ENCODE peak calls at places on chromosomes 7 and 10, in eight cellular contexts. I, J, M, E, F, G, V and X are unnamed samples.

GRCh38 chr7:22488643-22489462 is 11.1 kb downstream of the STEAP1B start:
- DNase-seq in G (peak; percentile 54), F (peak; percentile 68), I (peak; percentile 82), M (peak; percentile 90), V (peak; percentile 70), E (peak; percentile 75), J (no peak), X (peak; percentile 90)

GRCh38 chr10:80466724-80467326 is 12.7 kb downstream of the TSPAN14 start:
- DNase-seq in I (no peak), J (no peak), F (no peak), G (no peak), E (no peak), V (no peak), M (no peak), X (no peak)

GRCh38 chr7:51357821-51358220 is 41.2 kb upstream of the COBL start:
- DNase-seq in F (no peak), G (no peak), E (no peak), M (no peak), I (no peak), V (no peak), J (no peak), X (no peak)

GRCh38 chr7:47390914-47391313 is 191.0 kb downstream of the TNS3 start:
- DNase-seq in J (no peak), E (no peak), M (no peak), V (no peak), I (no peak), F (no peak), G (no peak), X (no peak)

GRCh38 chr7:114925443-114925842 is 3.5 kb downstream of the MDFIC start:
- DNase-seq in F (no peak), V (no peak), I (no peak), J (no peak), E (no peak), G (no peak), M (peak; percentile 69), X (no peak)

GRCh38 chr10:35355971-35356724 is 19.8 kb downstream of the CCNY start:
- DNase-seq in E (no peak), I (no peak), F (no peak), M (no peak), J (peak; percentile 72), V (peak; percentile 54), G (no peak), X (no peak)

GRCh38 chr7:8515786-8516185 is 82.4 kb downstream of the NXPH1 start:
- DNase-seq in G (no peak), J (no peak), V (no peak), I (no peak), E (no peak), M (no peak), F (no peak), X (no peak)

GRCh38 chr7:150970424-150970823 is 7.7 kb downstream of the KCNH2 start:
- DNase-seq in G (no peak), E (no peak), V (no peak), J (no peak), M (no peak), F (no peak), I (no peak), X (no peak)

GRCh38 chr7:30412810-30413504 is 65.6 kb downstream of the NOD1 start:
- DNase-seq in I (peak; percentile 91), G (peak; percentile 78), F (peak; percentile 18), V (peak; percentile 40), E (peak; percentile 91), J (no peak), M (peak; percentile 88), X (peak; percentile 72)

GRCh38 chr7:16954326-16954725 is 72.5 kb upstream of the AGR3 start:
- DNase-seq in M (no peak), F (no peak), G (no peak), I (no peak), V (no peak), J (no peak), E (no peak), X (no peak)

DNA sequence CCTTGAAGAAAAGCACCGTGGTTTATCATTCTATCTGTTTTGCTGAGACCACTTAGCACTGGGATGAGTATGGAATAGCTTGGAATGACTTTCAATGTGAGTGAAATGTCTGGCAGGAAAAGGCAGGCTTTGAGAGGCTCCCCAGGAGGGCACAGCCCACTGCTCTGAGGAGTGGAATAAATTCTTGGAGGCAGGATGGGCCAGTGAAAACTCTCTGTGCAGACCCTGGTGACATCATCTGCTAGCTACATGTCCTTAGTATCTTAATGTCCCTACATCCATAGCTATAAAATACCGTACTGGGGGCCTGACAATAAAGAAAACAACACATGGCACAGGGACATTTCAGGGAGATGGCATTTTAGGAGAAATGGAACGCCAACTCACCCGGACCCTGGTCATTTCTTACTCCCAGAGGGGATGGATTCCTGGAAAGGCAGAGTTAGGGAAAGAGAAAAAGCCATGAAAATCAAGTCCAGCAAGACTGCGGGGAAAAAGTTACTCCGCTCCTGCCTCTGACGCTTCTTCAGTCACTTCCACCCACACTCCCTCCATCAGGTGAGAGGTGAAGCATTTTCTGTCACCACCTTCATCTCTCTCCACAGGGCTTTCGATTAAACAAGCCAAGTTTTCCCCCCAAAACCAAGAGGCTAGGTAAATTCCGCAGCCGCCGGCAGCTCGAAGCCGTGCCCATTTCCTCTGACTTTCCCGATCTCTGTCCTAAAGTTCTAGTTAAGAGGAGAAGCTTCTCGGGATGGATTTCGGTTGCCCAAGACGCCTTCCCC is 974 bp downstream of the ZNF239 start:
- DNase-seq in J (no peak), G (no peak), F (peak; percentile 3), I (peak; percentile 11), E (peak; percentile 5), M (peak; percentile 21), V (no peak), X (no peak)
- H3K4me3 ChIP-seq in J (no peak overlapping the region), G (no peak overlapping the region), F (peak overlapping the region; percentile 87), I (peak overlapping the region; percentile 45), E (peak overlapping the region; percentile 53), M (peak overlapping the region; percentile 66), V (no peak overlapping the region), X (peak overlapping the region; percentile 68)

GRCh38 chr7:128740996-128741395 is 1.8 kb downstream of the CALU start:
- DNase-seq in V (no peak), F (no peak), E (peak; percentile 46), J (no peak), M (peak; percentile 61), G (no peak), I (no peak), X (no peak)

GRCh38 chr7:128739990-128740682 is 977 bp downstream of the CALU start:
- DNase-seq in E (no peak), V (no peak), J (no peak), I (no peak), G (no peak), M (peak; percentile 24), F (no peak), X (no peak)

GRCh38 chr7:128743112-128743772 is 4.1 kb downstream of the CALU start:
- DNase-seq in J (no peak), G (no peak), E (no peak), I (no peak), V (no peak), M (no peak), F (no peak), X (no peak)

GRCh38 chr7:128741491-128741890 is 2.3 kb downstream of the CALU start:
- DNase-seq in I (no peak), J (no peak), G (no peak), M (peak; percentile 32), E (no peak), F (no peak), V (no peak), X (no peak)

DNA sequence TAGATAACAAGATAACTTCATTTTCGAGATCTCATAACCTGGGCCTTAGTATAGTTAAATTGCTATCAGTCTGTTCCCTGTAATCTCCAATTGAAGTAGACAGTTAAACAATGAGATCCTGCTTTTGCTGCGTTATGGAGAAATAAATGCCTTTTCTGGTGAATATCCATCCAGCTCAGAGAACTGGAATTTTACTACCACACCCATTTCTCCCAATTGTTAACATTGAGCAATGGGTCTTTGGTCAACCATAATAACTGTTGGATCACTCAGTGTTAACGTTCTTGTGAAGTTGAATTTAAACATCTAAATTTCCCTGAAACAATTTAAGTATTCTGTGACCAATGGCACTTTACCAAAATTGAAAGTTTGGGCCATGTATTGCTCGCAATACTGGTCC is 3.0 kb downstream of the CALU start:
- DNase-seq in I (no peak), E (peak; percentile 62), G (peak; percentile 71), F (no peak), V (no peak), M (peak; percentile 88), J (no peak), X (no peak)
- H3K4me3 ChIP-seq in I (no peak overlapping the region), E (no peak overlapping the region), G (peak overlapping the region; percentile 8), F (no peak overlapping the region), V (no peak overlapping the region), M (peak overlapping the region; percentile 76), J (no peak overlapping the region), X (no peak overlapping the region)

DNA sequence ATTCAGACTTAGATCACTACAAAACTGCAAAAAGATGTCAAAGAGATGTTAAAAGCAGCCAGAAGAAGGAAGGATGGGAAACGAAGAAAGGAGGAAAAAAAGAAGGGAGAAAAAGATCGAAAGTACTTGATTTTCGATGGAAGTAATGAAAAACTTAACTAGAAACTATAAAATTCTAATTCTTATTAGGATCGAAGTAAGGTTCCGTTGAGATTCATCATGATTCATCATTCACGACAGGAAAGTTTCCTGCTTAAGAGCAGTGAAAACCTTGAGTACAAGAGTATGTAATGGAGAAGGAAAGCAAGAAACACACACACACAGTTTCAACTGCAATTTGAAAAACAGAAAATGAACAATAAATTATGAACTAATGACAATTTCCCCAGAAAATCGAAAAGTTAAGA is 1.2 kb upstream of the ING3 start:
- DNase-seq in G (no peak), I (no peak), E (no peak), M (no peak), F (no peak), J (no peak), V (peak; percentile 28), X (no peak)
- H3K4me3 ChIP-seq in G (peak overlapping the region; percentile 49), I (peak overlapping the region; percentile 85), E (no peak overlapping the region), M (no peak overlapping the region), F (peak overlapping the region; percentile 85), J (peak overlapping the region; percentile 76), V (peak overlapping the region; percentile 68), X (peak overlapping the region; percentile 93)

DNA sequence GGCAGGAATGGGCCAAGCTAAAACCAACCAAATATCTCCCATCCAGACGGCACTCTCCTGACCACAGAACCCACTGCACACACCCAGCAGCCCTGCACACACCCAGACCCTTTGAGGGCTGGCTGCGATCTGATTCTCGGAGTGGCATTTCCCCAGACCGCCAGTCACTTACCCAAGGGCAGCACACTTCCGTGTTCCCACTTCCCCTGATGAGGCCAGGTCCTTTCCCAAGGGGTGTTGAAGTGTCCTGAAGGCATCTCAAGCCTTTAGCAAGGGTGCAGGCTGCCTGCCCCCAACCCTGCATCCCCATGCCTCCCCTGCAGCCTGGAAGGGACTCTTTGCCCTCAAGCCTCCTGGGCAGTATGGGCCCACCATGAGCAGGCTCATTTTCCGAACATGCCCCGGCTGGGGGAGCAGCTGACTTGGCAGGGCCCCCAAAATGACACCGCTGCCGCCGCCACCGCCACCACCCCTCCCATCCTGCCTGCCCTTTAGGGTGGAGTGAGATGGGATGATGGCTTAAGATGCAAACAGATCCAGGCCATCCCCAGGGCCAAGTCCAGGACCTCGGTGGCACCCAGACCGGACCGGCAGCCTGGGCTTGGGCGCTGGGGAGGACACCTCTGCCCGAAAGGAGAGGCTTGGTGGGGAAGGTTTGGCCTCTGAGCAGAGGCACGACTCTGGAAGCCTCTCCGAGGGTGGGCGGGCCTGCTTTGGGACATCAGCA is 159.8 kb downstream of the NRF1 start:
- DNase-seq in J (no peak), V (no peak), I (no peak), E (no peak), M (no peak), F (no peak), G (no peak), X (no peak)
- H3K4me3 ChIP-seq in J (no peak overlapping the region), V (no peak overlapping the region), I (no peak overlapping the region), E (no peak overlapping the region), M (no peak overlapping the region), F (no peak overlapping the region), G (no peak overlapping the region), X (no peak overlapping the region)